ENCODE peak calls at places on chromosome 13, in ten cellular contexts. One of them, this sample, is unnamed.

GRCh38 chr13:20141238-20142018 is 19.4 kb downstream of the GJA3 start:
- DNase-seq in activated CD4-positive, alpha-beta T cell treated with anti-CD3 and anti-CD28 coated beads, Interleukin-2, amount 50 U/mL, for 1 hour: no peak
- DNase-seq in NCI-H774: no peak
- DNase-seq in stimulated activated CD4-positive, alpha-beta T cell treated with anti-CD3 and anti-CD28 coated beads, Interleukin-4, amount 100 ng/mL, for 1 hour: no peak
- DNase-seq in anterior cingulate cortex: no peak
- DNase-seq in mammary epithelial cell: no peak
- DNase-seq in NAMALWA: no peak
- DNase-seq in tibial nerve: no peak
- DNase-seq in lower leg skin: no peak
- DNase-seq in T-helper 2 cell: no peak
- DNase-seq in this sample: no peak

GRCh38 chr13:50080158-50080855 is 65.1 kb downstream of the KCNRG start:
- DNase-seq in stimulated activated CD4-positive, alpha-beta T cell treated with anti-CD3 and anti-CD28 coated beads, Interleukin-4, amount 100 ng/mL, for 1 hour: peak
- DNase-seq in anterior cingulate cortex: no peak
- DNase-seq in T-helper 2 cell: no peak
- DNase-seq in lower leg skin: no peak
- DNase-seq in tibial nerve: no peak
- DNase-seq in NAMALWA: peak
- DNase-seq in activated CD4-positive, alpha-beta T cell treated with anti-CD3 and anti-CD28 coated beads, Interleukin-2, amount 50 U/mL, for 1 hour: peak
- DNase-seq in mammary epithelial cell: peak
- DNase-seq in NCI-H774: peak
- DNase-seq in this sample: no peak

GRCh38 chr13:109123971-109124370 is 494.6 kb downstream of the MYO16 start:
- DNase-seq in stimulated activated CD4-positive, alpha-beta T cell treated with anti-CD3 and anti-CD28 coated beads, Interleukin-4, amount 100 ng/mL, for 1 hour: no peak
- DNase-seq in NCI-H774: no peak
- DNase-seq in T-helper 2 cell: no peak
- DNase-seq in anterior cingulate cortex: no peak
- DNase-seq in activated CD4-positive, alpha-beta T cell treated with anti-CD3 and anti-CD28 coated beads, Interleukin-2, amount 50 U/mL, for 1 hour: no peak
- DNase-seq in tibial nerve: no peak
- DNase-seq in mammary epithelial cell: no peak
- DNase-seq in lower leg skin: no peak
- DNase-seq in NAMALWA: no peak
- DNase-seq in this sample: no peak

GRCh38 chr13:98447881-98448641 is 128.8 kb downstream of the STK24 start:
- DNase-seq in NAMALWA: peak
- DNase-seq in stimulated activated CD4-positive, alpha-beta T cell treated with anti-CD3 and anti-CD28 coated beads, Interleukin-4, amount 100 ng/mL, for 1 hour: peak
- DNase-seq in T-helper 2 cell: no peak
- DNase-seq in lower leg skin: no peak
- DNase-seq in tibial nerve: no peak
- DNase-seq in activated CD4-positive, alpha-beta T cell treated with anti-CD3 and anti-CD28 coated beads, Interleukin-2, amount 50 U/mL, for 1 hour: no peak
- DNase-seq in NCI-H774: no peak
- DNase-seq in mammary epithelial cell: no peak
- DNase-seq in anterior cingulate cortex: peak
- DNase-seq in this sample: no peak

GRCh38 chr13:61777902-61778301 is 362.3 kb upstream of the PCDH20 start:
- DNase-seq in stimulated activated CD4-positive, alpha-beta T cell treated with anti-CD3 and anti-CD28 coated beads, Interleukin-4, amount 100 ng/mL, for 1 hour: no peak
- DNase-seq in tibial nerve: no peak
- DNase-seq in NAMALWA: no peak
- DNase-seq in anterior cingulate cortex: no peak
- DNase-seq in lower leg skin: no peak
- DNase-seq in NCI-H774: no peak
- DNase-seq in activated CD4-positive, alpha-beta T cell treated with anti-CD3 and anti-CD28 coated beads, Interleukin-2, amount 50 U/mL, for 1 hour: no peak
- DNase-seq in T-helper 2 cell: no peak
- DNase-seq in mammary epithelial cell: no peak
- DNase-seq in this sample: no peak

GRCh38 chr13:30743319-30744055 is 8.1 kb downstream of the ALOX5AP start:
- DNase-seq in lower leg skin: peak
- DNase-seq in activated CD4-positive, alpha-beta T cell treated with anti-CD3 and anti-CD28 coated beads, Interleukin-2, amount 50 U/mL, for 1 hour: no peak
- DNase-seq in stimulated activated CD4-positive, alpha-beta T cell treated with anti-CD3 and anti-CD28 coated beads, Interleukin-4, amount 100 ng/mL, for 1 hour: no peak
- DNase-seq in tibial nerve: no peak
- DNase-seq in NAMALWA: no peak
- DNase-seq in T-helper 2 cell: no peak
- DNase-seq in NCI-H774: no peak
- DNase-seq in mammary epithelial cell: peak
- DNase-seq in anterior cingulate cortex: no peak
- DNase-seq in this sample: peak

GRCh38 chr13:94657167-94657566 is 55.2 kb downstream of the SOX21 start:
- DNase-seq in anterior cingulate cortex: no peak
- DNase-seq in lower leg skin: no peak
- DNase-seq in stimulated activated CD4-positive, alpha-beta T cell treated with anti-CD3 and anti-CD28 coated beads, Interleukin-4, amount 100 ng/mL, for 1 hour: no peak
- DNase-seq in tibial nerve: no peak
- DNase-seq in activated CD4-positive, alpha-beta T cell treated with anti-CD3 and anti-CD28 coated beads, Interleukin-2, amount 50 U/mL, for 1 hour: no peak
- DNase-seq in mammary epithelial cell: peak
- DNase-seq in NCI-H774: no peak
- DNase-seq in T-helper 2 cell: no peak
- DNase-seq in NAMALWA: no peak
- DNase-seq in this sample: no peak

GRCh38 chr13:105465251-105465650 is 1070.2 kb downstream of the EFNB2 start:
- DNase-seq in T-helper 2 cell: no peak
- DNase-seq in NAMALWA: no peak
- DNase-seq in tibial nerve: no peak
- DNase-seq in mammary epithelial cell: peak
- DNase-seq in NCI-H774: no peak
- DNase-seq in activated CD4-positive, alpha-beta T cell treated with anti-CD3 and anti-CD28 coated beads, Interleukin-2, amount 50 U/mL, for 1 hour: no peak
- DNase-seq in anterior cingulate cortex: no peak
- DNase-seq in stimulated activated CD4-positive, alpha-beta T cell treated with anti-CD3 and anti-CD28 coated beads, Interleukin-4, amount 100 ng/mL, for 1 hour: no peak
- DNase-seq in lower leg skin: no peak
- DNase-seq in this sample: no peak

GRCh38 chr13:112466132-112467025 is 90.2 kb downstream of the SPACA7 start:
- DNase-seq in NAMALWA: no peak
- DNase-seq in stimulated activated CD4-positive, alpha-beta T cell treated with anti-CD3 and anti-CD28 coated beads, Interleukin-4, amount 100 ng/mL, for 1 hour: no peak
- DNase-seq in tibial nerve: no peak
- DNase-seq in mammary epithelial cell: no peak
- DNase-seq in anterior cingulate cortex: no peak
- DNase-seq in T-helper 2 cell: no peak
- DNase-seq in NCI-H774: no peak
- DNase-seq in lower leg skin: no peak
- DNase-seq in activated CD4-positive, alpha-beta T cell treated with anti-CD3 and anti-CD28 coated beads, Interleukin-2, amount 50 U/mL, for 1 hour: no peak
- DNase-seq in this sample: no peak

GRCh38 chr13:99005609-99006008 is 27.7 kb upstream of the DOCK9 start:
- DNase-seq in NCI-H774: no peak
- DNase-seq in mammary epithelial cell: no peak
- DNase-seq in T-helper 2 cell: no peak
- DNase-seq in stimulated activated CD4-positive, alpha-beta T cell treated with anti-CD3 and anti-CD28 coated beads, Interleukin-4, amount 100 ng/mL, for 1 hour: no peak
- DNase-seq in activated CD4-positive, alpha-beta T cell treated with anti-CD3 and anti-CD28 coated beads, Interleukin-2, amount 50 U/mL, for 1 hour: no peak
- DNase-seq in anterior cingulate cortex: no peak
- DNase-seq in NAMALWA: no peak
- DNase-seq in tibial nerve: no peak
- DNase-seq in lower leg skin: no peak
- DNase-seq in this sample: no peak

GRCh38 chr13:53343345-53343744 is 314.7 kb downstream of the OLFM4 start:
- DNase-seq in lower leg skin: no peak
- DNase-seq in NAMALWA: no peak
- DNase-seq in anterior cingulate cortex: no peak
- DNase-seq in activated CD4-positive, alpha-beta T cell treated with anti-CD3 and anti-CD28 coated beads, Interleukin-2, amount 50 U/mL, for 1 hour: no peak
- DNase-seq in mammary epithelial cell: no peak
- DNase-seq in tibial nerve: no peak
- DNase-seq in stimulated activated CD4-positive, alpha-beta T cell treated with anti-CD3 and anti-CD28 coated beads, Interleukin-4, amount 100 ng/mL, for 1 hour: no peak
- DNase-seq in T-helper 2 cell: no peak
- DNase-seq in NCI-H774: no peak
- DNase-seq in this sample: no peak